ENCODE peak calls at places on chromosomes 1 and 21, in seven cellular contexts. O is Peyer's patch; W is body of pancreas; T is tibial nerve; P is prostate gland; K is heart right ventricle; I is CD8-positive, alpha-beta T cell. R is an unnamed sample. For H3K4me1, the result is how much of the 10 kb centered on the place peaks cover.

GRCh38 chr1:200081151-200081981 is 53.9 kb downstream of the NR5A2 start:
- DNase-seq in O (no peak), W (no peak), T (no peak), P (no peak), K (no peak), I (no peak), R (no peak)

GRCh38 chr1:150268342-150268705 is 492 bp downstream of the APH1A start:
- DNase-seq in O (peak), W (peak), T (no peak), P (peak), K (no peak), I (peak), R (no peak)

GRCh38 chr1:190507357-190507756 is 29.7 kb upstream of the BRINP3 start:
- DNase-seq in O (no peak), W (no peak), T (no peak), P (no peak), K (no peak), I (no peak), R (no peak)

GRCh38 chr21:42313501-42313969 is 1.7 kb downstream of the TFF3 start:
- DNase-seq in O (peak), W (no peak), T (no peak), P (no peak), K (no peak), I (no peak), R (no peak)

GRCh38 chr21:15425049-15425448 is 304.7 kb upstream of the USP25 start:
- DNase-seq in O (no peak), W (no peak), T (no peak), P (no peak), K (no peak), I (no peak), R (no peak)

GRCh38 chr1:96746440-96747223 is 25.0 kb downstream of the PTBP2 start:
- DNase-seq in O (no peak), W (no peak), T (no peak), P (no peak), K (no peak), I (no peak), R (no peak)

GRCh38 chr1:119711804-119712341 is at the start of gene PHGDH:
- DNase-seq in O (peak), W (peak), T (peak), P (peak), K (peak), I (peak), R (peak)

GRCh38 chr1:236754525-236755210 is 40.4 kb upstream of the MTR start:
- DNase-seq in O (no peak), W (no peak), T (no peak), P (no peak), K (no peak), I (no peak), R (no peak)

GRCh38 chr1:2496087-2496622 is 20.1 kb downstream of the PLCH2 start:
- DNase-seq in O (peak), W (no peak), T (no peak), P (no peak), K (no peak), I (peak), R (no peak)

GRCh38 chr1:15236226-15237145 is 10.5 kb upstream of the FHAD1 start:
- DNase-seq in O (no peak), W (no peak), T (no peak), P (no peak), K (no peak), I (no peak), R (peak)

GRCh38 chr1:212070720-212071302 is 35.3 kb downstream of the DTL start:
- DNase-seq in O (no peak), W (no peak), T (no peak), P (peak), K (no peak), I (no peak), R (peak)

GRCh38 chr1:75083848-75084514 is 50.2 kb upstream of the LHX8 start:
- DNase-seq in O (no peak), W (no peak), T (no peak), P (no peak), K (no peak), I (no peak), R (peak)

GRCh38 chr1:147902183-147902845 is at the start of gene GJA8:
- DNase-seq in O (no peak), W (no peak), T (no peak), P (no peak), K (no peak), I (no peak), R (no peak)

GRCh38 chr1:58608945-58609344 is 31.9 kb upstream of the TACSTD2 start:
- DNase-seq in O (no peak), W (no peak), T (no peak), P (no peak), K (no peak), I (no peak), R (no peak)

GRCh38 chr21:19609611-19610010 is 1206.0 kb upstream of the TMPRSS15 start:
- DNase-seq in O (no peak), W (no peak), T (no peak), P (no peak), K (no peak), I (no peak), R (no peak)

GRCh38 chr1:66605419-66605997 is 71.6 kb downstream of the SGIP1 start:
- DNase-seq in O (no peak), W (no peak), T (no peak), P (no peak), K (no peak), I (no peak), R (no peak)

GRCh38 chr1:177163844-177164379 is 600 bp downstream of the ASTN1 start:
- DNase-seq in O (no peak), W (no peak), T (no peak), P (no peak), K (no peak), I (no peak), R (no peak)

GRCh38 chr1:176816232-176816631 is 348.3 kb downstream of the ASTN1 start:
- DNase-seq in O (no peak), W (no peak), T (no peak), P (no peak), K (no peak), I (no peak), R (no peak)

GRCh38 chr1:37035828-37036666 is 1.7 kb upstream of the GRIK3 start:
- DNase-seq in O (peak), W (no peak), T (no peak), P (no peak), K (no peak), I (no peak), R (no peak)

GRCh38 chr21:16013570-16013969 is 283.8 kb downstream of the USP25 start:
- DNase-seq in O (no peak), W (no peak), T (no peak), P (no peak), K (no peak), I (no peak), R (no peak)

GRCh38 chr1:906532-907420 is 16.9 kb upstream of the SAMD11 start:
- DNase-seq in O (peak), W (no peak), T (peak), P (peak), K (no peak), I (peak), R (peak)

GRCh38 chr1:62841587-62842169 is 57.7 kb downstream of the ATG4C start:
- DNase-seq in O (no peak), W (no peak), T (no peak), P (peak), K (no peak), I (peak), R (peak)

GRCh38 chr21:45898028-45898350 is 83.6 kb upstream of the COL6A1 start:
- DNase-seq in O (no peak), W (no peak), T (no peak), P (no peak), K (no peak), I (no peak), R (no peak)

GRCh38 chr1:238399558-238399957 is 508.8 kb upstream of the ZP4 start:
- DNase-seq in O (no peak), W (no peak), T (no peak), P (no peak), K (no peak), I (no peak), R (no peak)

GRCh38 chr1:30679201-30679975 is 44.0 kb downstream of the MATN1 start:
- DNase-seq in O (no peak), W (no peak), T (no peak), P (no peak), K (no peak), I (no peak), R (no peak)

GRCh38 chr1:41721039-41721438 is 197.7 kb downstream of the HIVEP3 start:
- DNase-seq in O (no peak), W (no peak), T (no peak), P (no peak), K (no peak), I (no peak), R (no peak)

GRCh38 chr1:183925947-183926346 is 111.6 kb downstream of the COLGALT2 start:
- DNase-seq in O (no peak), W (no peak), T (no peak), P (no peak), K (no peak), I (no peak), R (no peak)

GRCh38 chr21:43366656-43367055 is 60.3 kb downstream of the SIK1 start:
- DNase-seq in O (no peak), W (no peak), T (no peak), P (no peak), K (peak), I (no peak), R (no peak)
- H3K27ac ChIP-seq in O (no peak), W (no peak), T (no peak), P (no peak), K (no peak), I (no peak), R (no peak)

GRCh38 chr1:27353166-27353565 is 11.3 kb downstream of the SYTL1 start:
- DNase-seq in O (no peak), W (no peak), T (no peak), P (no peak), K (no peak), I (no peak), R (no peak)

GRCh38 chr1:27348861-27349783 is 7.3 kb downstream of the SYTL1 start:
- DNase-seq in O (peak), W (peak), T (no peak), P (peak), K (no peak), I (peak), R (peak)

GRCh38 chr1:27351541-27352107 is 9.8 kb downstream of the SYTL1 start:
- DNase-seq in O (no peak), W (no peak), T (no peak), P (no peak), K (no peak), I (no peak), R (no peak)

GRCh38 chr1:27349784-27350672 is 8.2 kb downstream of the SYTL1 start:
- DNase-seq in O (peak), W (peak), T (no peak), P (peak), K (peak), I (no peak), R (peak)

GRCh38 chr1:27350673-27351540 is 9.1 kb downstream of the SYTL1 start:
- DNase-seq in O (peak), W (no peak), T (no peak), P (no peak), K (peak), I (no peak), R (no peak)
- H3K4me3 ChIP-seq in O (no peak), W (no peak), T (peak), P (no peak), K (peak), I (no peak), R (no peak)

GRCh38 chr1:19009126-19009881 is 52.8 kb upstream of the IFFO2 start:
- DNase-seq in O (no peak), W (no peak), T (no peak), P (no peak), K (no peak), I (no peak), R (no peak)

GRCh38 chr1:19009882-19010321 is 53.4 kb upstream of the IFFO2 start:
- DNase-seq in O (no peak), W (peak), T (no peak), P (no peak), K (no peak), I (no peak), R (peak)

GRCh38 chr1:19011832-19012231 is 55.4 kb upstream of the IFFO2 start:
- DNase-seq in O (no peak), W (no peak), T (no peak), P (no peak), K (no peak), I (no peak), R (no peak)

GRCh38 chr1:19010503-19010902 is 54.0 kb upstream of the IFFO2 start:
- DNase-seq in O (no peak), W (peak), T (no peak), P (peak), K (no peak), I (no peak), R (peak)

DNA sequence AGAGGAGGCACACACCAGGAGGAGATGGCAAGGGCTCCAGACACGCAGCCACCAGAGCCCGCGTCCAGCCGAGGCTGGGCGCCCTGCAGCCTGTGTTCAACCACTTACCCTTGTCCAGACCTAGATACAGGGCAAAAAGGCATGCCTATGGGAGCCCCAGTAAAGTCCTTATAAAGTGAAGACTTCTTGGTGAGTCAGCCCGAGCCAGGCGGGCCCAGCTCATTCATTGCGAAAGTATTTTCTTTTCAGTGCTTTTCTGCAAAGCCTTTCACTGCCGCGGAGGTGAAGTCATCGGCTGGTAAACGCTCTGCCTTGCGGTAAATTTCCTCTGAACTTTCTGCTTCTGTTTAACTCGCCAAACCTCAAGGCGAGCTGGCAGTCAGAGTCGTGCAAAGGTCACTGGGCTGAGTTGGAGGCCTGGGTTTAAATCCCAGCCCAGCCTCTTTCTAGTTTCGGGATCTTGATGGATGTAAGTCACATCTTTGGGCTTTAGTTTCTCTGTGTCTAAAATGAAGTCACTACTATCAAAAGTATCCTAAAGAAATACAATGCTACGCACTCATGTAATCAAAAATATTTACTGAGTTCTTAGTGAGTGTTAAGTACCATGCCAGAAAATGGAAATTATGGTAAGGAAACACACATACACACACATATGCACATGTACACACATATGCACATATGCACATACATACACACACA is 54.7 kb upstream of the IFFO2 start:
- DNase-seq in O (peak), W (peak), T (peak), P (peak), K (peak), I (peak), R (peak)
- H3K4me1 ChIP-seq in O (under half), W (half or more), T (under half), P (under half), K (under half), I (under half), R (half or more)

GRCh38 chr1:43068911-43069310 is 103.2 kb downstream of the EBNA1BP2 start:
- DNase-seq in O (no peak), W (no peak), T (no peak), P (no peak), K (no peak), I (no peak), R (no peak)
- H3K27ac ChIP-seq in O (no peak), W (peak), T (peak), P (no peak), K (no peak), I (no peak), R (no peak)

GRCh38 chr1:87062687-87063086 is 148.3 kb downstream of the HS2ST1 start:
- DNase-seq in O (no peak), W (no peak), T (no peak), P (no peak), K (no peak), I (no peak), R (no peak)
- H3K4me3 ChIP-seq in O (no peak), W (no peak), T (no peak), P (no peak), K (no peak), I (no peak), R (no peak)